ENCODE peak calls at places on chromosomes 13 and 19, in seven cellular contexts. W is cardiac fibroblast, L is AML-193, I is sciatic nerve, J is C1 segment of cervical spinal cord, S is sigmoid colon, Y is fibroblast of pulmonary artery. Z is an unnamed sample.

GRCh38 chr19:11382898-11383705 is 1.0 kb downstream of the EPOR start:
- DNase-seq in J (no peak), W (peak; percentile 41), I (peak; percentile 74), L (no peak), Y (peak; percentile 39), S (peak; percentile 73), Z (peak; percentile 48)

GRCh38 chr13:97306646-97307045 is 84.5 kb downstream of the MBNL2 start:
- DNase-seq in Y (peak; percentile 38), I (no peak), J (no peak), S (no peak), L (no peak), W (peak; percentile 60), Z (no peak)

GRCh38 chr13:61286148-61286745 is 129.4 kb downstream of the PCDH20 start:
- DNase-seq in W (no peak), Y (peak; percentile 0), I (no peak), S (no peak), L (peak; percentile 6), J (no peak), Z (no peak)

GRCh38 chr13:23899555-23899954 is 2.3 kb upstream of the C1QTNF9B start:
- DNase-seq in Y (peak; percentile 61), J (no peak), S (no peak), W (peak; percentile 59), I (no peak), L (peak; percentile 48), Z (peak; percentile 47)

GRCh38 chr13:72194531-72194930 is 327.5 kb upstream of the DACH1 start:
- DNase-seq in S (no peak), I (no peak), L (no peak), W (no peak), Y (no peak), J (no peak), Z (no peak)

GRCh38 chr13:89267734-89268133 is 1596.6 kb downstream of the SLITRK5 start:
- DNase-seq in S (no peak), W (no peak), Y (no peak), I (no peak), L (no peak), J (no peak), Z (no peak)

GRCh38 chr13:44759723-44760360 is 183.7 kb upstream of the TSC22D1 start:
- DNase-seq in L (no peak), W (no peak), I (no peak), Y (peak; percentile 23), J (no peak), S (no peak), Z (no peak)

GRCh38 chr19:2149980-2150793 is 1.2 kb downstream of the AP3D1 start:
- DNase-seq in I (no peak), L (peak; percentile 20), J (no peak), W (peak; percentile 16), Y (no peak), S (no peak), Z (peak; percentile 72)

GRCh38 chr13:19169496-19169895 is 12.1 kb downstream of the TUBA3C start:
- DNase-seq in Y (no peak), I (no peak), J (no peak), S (no peak), L (no peak), W (no peak), Z (no peak)

GRCh38 chr13:114071441-114071840 is 61.0 kb downstream of the RASA3 start:
- DNase-seq in W (no peak), Y (no peak), I (peak; percentile 54), L (no peak), J (no peak), S (peak; percentile 50), Z (peak; percentile 66)

GRCh38 chr19:11375143-11375948 is 880 bp downstream of the SWSAP1 start:
- DNase-seq in I (peak; percentile 80), J (peak; percentile 33), W (no peak), Y (no peak), L (peak; percentile 41), S (peak; percentile 84), Z (no peak)

GRCh38 chr19:15154002-15154612 is 46.7 kb downstream of the NOTCH3 start:
- DNase-seq in I (no peak), Y (peak; percentile 67), J (no peak), S (peak; percentile 17), W (peak; percentile 64), L (peak; percentile 61), Z (no peak)

GRCh38 chr19:49818691-49819331 is 722 bp downstream of the MED25 start:
- DNase-seq in S (no peak), I (no peak), J (no peak), L (no peak), W (no peak), Y (no peak), Z (no peak)

GRCh38 chr13:112066624-112067004 is 335 bp upstream of the SOX1 start:
- DNase-seq in S (no peak), L (no peak), I (no peak), J (peak; percentile 29), Y (peak; percentile 18), W (peak; percentile 27), Z (no peak)

GRCh38 chr19:48221628-48222027 is 34.1 kb downstream of the CARD8 start:
- DNase-seq in L (no peak), J (no peak), W (no peak), S (no peak), Y (no peak), I (no peak), Z (no peak)

GRCh38 chr13:22499919-22500318 is 680.9 kb upstream of the SGCG start:
- DNase-seq in I (no peak), L (no peak), J (no peak), Y (no peak), S (no peak), W (no peak), Z (no peak)

GRCh38 chr19:28466107-28467045 is 746.6 kb downstream of the UQCRFS1 start:
- DNase-seq in W (peak; percentile 60), J (no peak), S (peak; percentile 63), L (peak; percentile 44), I (peak; percentile 80), Y (peak; percentile 60), Z (peak; percentile 78)

GRCh38 chr13:36998624-36999041 is 507 bp downstream of the ALG5 start:
- DNase-seq in W (no peak), Y (no peak), L (no peak), J (no peak), I (peak; percentile 65), S (no peak), Z (no peak)

GRCh38 chr13:66974174-66974573 is 256.0 kb downstream of the PCDH9 start:
- DNase-seq in Y (no peak), I (no peak), W (no peak), S (no peak), L (no peak), J (no peak), Z (no peak)

GRCh38 chr13:107211073-107211472 is 643.1 kb upstream of the ARGLU1 start:
- DNase-seq in W (peak; percentile 90), L (peak; percentile 43), J (peak; percentile 36), I (peak; percentile 87), Y (peak; percentile 91), S (peak; percentile 74), Z (peak; percentile 85)

GRCh38 chr13:47901451-47901850 is 99.6 kb downstream of the SUCLA2 start:
- DNase-seq in L (no peak), I (no peak), Y (no peak), W (peak; percentile 17), J (no peak), S (no peak), Z (no peak)

GRCh38 chr19:51600940-51601575 is 29.1 kb downstream of the SIGLEC5 start:
- DNase-seq in Y (no peak), S (no peak), W (no peak), J (no peak), I (no peak), L (no peak), Z (no peak)

GRCh38 chr13:25190256-25190655 is 18.2 kb upstream of the AMER2 start:
- DNase-seq in I (peak; percentile 10), S (no peak), W (no peak), L (no peak), Y (no peak), J (no peak), Z (no peak)

GRCh38 chr19:2604747-2605329 is 97.7 kb downstream of the GNG7 start:
- DNase-seq in S (no peak), Y (no peak), I (peak; percentile 17), J (no peak), L (no peak), W (no peak), Z (no peak)

GRCh38 chr19:17475541-17476115 is 5.3 kb downstream of the SLC27A1 start:
- DNase-seq in W (peak; percentile 76), S (peak; percentile 84), I (peak; percentile 83), L (no peak), Y (peak; percentile 57), J (peak; percentile 73), Z (no peak)

GRCh38 chr19:39413269-39413902 is 917 bp downstream of the PLEKHG2 start:
- DNase-seq in Y (peak; percentile 72), S (peak; percentile 91), I (peak; percentile 89), W (peak; percentile 83), L (no peak), J (no peak), Z (peak; percentile 71)

GRCh38 chr19:39190768-39191167 is 6.0 kb upstream of the NCCRP1 start:
- DNase-seq in S (no peak), W (no peak), I (no peak), Y (no peak), L (no peak), J (no peak), Z (no peak)

GRCh38 chr13:25111557-25111956 is 15.6 kb downstream of the PABPC3 start:
- DNase-seq in I (no peak), S (no peak), Y (no peak), L (no peak), J (no peak), W (no peak), Z (no peak)

GRCh38 chr19:23075031-23075733 is 41.6 kb upstream of the ZNF730 start:
- DNase-seq in J (no peak), W (peak; percentile 73), Y (peak; percentile 80), I (peak; percentile 65), L (no peak), S (peak; percentile 76), Z (peak; percentile 95)

GRCh38 chr13:27004389-27004788 is 167.2 kb downstream of the USP12 start:
- DNase-seq in W (no peak), S (peak; percentile 29), Y (no peak), L (no peak), J (no peak), I (no peak), Z (no peak)

GRCh38 chr19:42066075-42066754 is 3.8 kb downstream of the GRIK5 start:
- DNase-seq in I (no peak), Y (peak; percentile 10), L (no peak), S (no peak), J (no peak), W (peak; percentile 17), Z (peak; percentile 65)

GRCh38 chr19:38551450-38551813 is 66.3 kb downstream of the MAP4K1 start:
- DNase-seq in L (no peak), Y (no peak), J (no peak), I (no peak), W (no peak), S (no peak), Z (no peak)

GRCh38 chr13:103031332-103031873 is 34.8 kb downstream of the SLC10A2 start:
- DNase-seq in L (no peak), Y (no peak), I (no peak), W (no peak), S (no peak), J (no peak), Z (no peak)

GRCh38 chr19:8396563-8397203 is 6.5 kb downstream of the RAB11B start:
- DNase-seq in S (peak; percentile 86), W (peak; percentile 64), Y (peak; percentile 69), L (peak; percentile 48), J (peak; percentile 36), I (peak; percentile 81), Z (no peak)

GRCh38 chr13:68984688-68985319 is 1122.8 kb upstream of the ATXN8OS start:
- DNase-seq in W (no peak), Y (no peak), L (no peak), S (no peak), J (no peak), I (no peak), Z (no peak)

GRCh38 chr13:67736646-67737420 is 506.7 kb upstream of the PCDH9 start:
- DNase-seq in L (no peak), I (no peak), W (peak; percentile 42), J (no peak), Y (peak; percentile 52), S (no peak), Z (peak; percentile 23)

GRCh38 chr19:956747-957451 is 27.2 kb upstream of the WDR18 start:
- DNase-seq in J (no peak), S (no peak), L (no peak), W (no peak), Y (no peak), I (no peak), Z (peak; percentile 92)

Z was measured in retina.